ENCODE peak calls at places on chromosomes 12 and 14, in five cellular contexts. One of them, this sample, is unnamed.

GRCh38 chr14:94050231-94050880 is 24.2 kb downstream of the OTUB2 start:
- DNase-seq in T-helper 2 cell: no peak
- DNase-seq in AG04450: no peak
- DNase-seq in heart left ventricle: peak; percentile 86
- DNase-seq in Calu3: no peak
- DNase-seq in this sample: no peak

GRCh38 chr14:60590907-60591510 is 58.3 kb downstream of the SIX1 start:
- DNase-seq in AG04450: no peak
- DNase-seq in T-helper 2 cell: peak; percentile 17
- DNase-seq in Calu3: no peak
- DNase-seq in heart left ventricle: no peak
- DNase-seq in this sample: no peak

GRCh38 chr12:15435597-15435996 is 113.3 kb downstream of the PTPRO start:
- DNase-seq in T-helper 2 cell: no peak
- DNase-seq in AG04450: no peak
- DNase-seq in Calu3: no peak
- DNase-seq in heart left ventricle: no peak
- DNase-seq in this sample: no peak

GRCh38 chr12:71233083-71233482 is 75.3 kb upstream of the TSPAN8 start:
- DNase-seq in AG04450: no peak
- DNase-seq in heart left ventricle: no peak
- DNase-seq in T-helper 2 cell: no peak
- DNase-seq in Calu3: no peak
- DNase-seq in this sample: no peak

GRCh38 chr14:76186318-76187027 is 34.8 kb downstream of the GPATCH2L start:
- DNase-seq in AG04450: no peak
- DNase-seq in Calu3: no peak
- DNase-seq in T-helper 2 cell: no peak
- DNase-seq in heart left ventricle: no peak
- DNase-seq in this sample: no peak

GRCh38 chr14:68598621-68599447 is 194.0 kb downstream of the ZFP36L1 start:
- DNase-seq in AG04450: peak; percentile 86
- DNase-seq in T-helper 2 cell: no peak
- DNase-seq in Calu3: peak; percentile 70
- DNase-seq in heart left ventricle: peak; percentile 80
- DNase-seq in this sample: no peak

GRCh38 chr12:55706840-55707671 is 648 bp downstream of the ITGA7 start:
- DNase-seq in AG04450: no peak
- DNase-seq in heart left ventricle: peak; percentile 61
- DNase-seq in T-helper 2 cell: no peak
- DNase-seq in Calu3: peak; percentile 36
- DNase-seq in this sample: no peak

GRCh38 chr12:123916729-123917128 is 55.9 kb downstream of the CCDC92 start:
- DNase-seq in AG04450: no peak
- DNase-seq in T-helper 2 cell: no peak
- DNase-seq in Calu3: no peak
- DNase-seq in heart left ventricle: no peak
- DNase-seq in this sample: no peak

GRCh38 chr14:66425402-66425801 is 60.8 kb upstream of the CCDC196 start:
- DNase-seq in T-helper 2 cell: no peak
- DNase-seq in heart left ventricle: peak; percentile 73
- DNase-seq in AG04450: no peak
- DNase-seq in Calu3: no peak
- DNase-seq in this sample: no peak

GRCh38 chr14:23154876-23155587 is 28.4 kb downstream of the SLC7A8 start:
- DNase-seq in AG04450: peak; percentile 77
- DNase-seq in Calu3: no peak
- DNase-seq in heart left ventricle: peak; percentile 91
- DNase-seq in T-helper 2 cell: no peak
- DNase-seq in this sample: peak; percentile 52

GRCh38 chr12:132494294-132495164 is 4.6 kb downstream of the FBRSL1 start:
- DNase-seq in heart left ventricle: peak; percentile 59
- DNase-seq in Calu3: peak; percentile 72
- DNase-seq in T-helper 2 cell: no peak
- DNase-seq in AG04450: no peak
- DNase-seq in this sample: no peak

GRCh38 chr12:115444336-115444735 is 760.4 kb upstream of the TBX3 start:
- DNase-seq in AG04450: no peak
- DNase-seq in Calu3: no peak
- DNase-seq in heart left ventricle: no peak
- DNase-seq in T-helper 2 cell: no peak
- DNase-seq in this sample: no peak

GRCh38 chr12:92408072-92408900 is 262.6 kb upstream of the BTG1 start:
- DNase-seq in heart left ventricle: peak; percentile 57
- DNase-seq in AG04450: no peak
- DNase-seq in Calu3: peak; percentile 66
- DNase-seq in T-helper 2 cell: peak; percentile 71
- DNase-seq in this sample: no peak

This sample was measured in HS-5.